ENCODE peak calls at places on chromosomes 13 and 19, in four cellular contexts. D is neural progenitor cell, J is thoracic aorta, L is kidney epithelial cell. N is an unnamed sample.

GRCh38 chr19:6464070-6464873 is at the start of gene CRB3:
- DNase-seq in L (no peak), D (peak; percentile 53), J (no peak), N (no peak)

GRCh38 chr13:112725346-112726017 is 35.6 kb downstream of the ATP11A start:
- DNase-seq in D (no peak), J (no peak), L (peak; percentile 50), N (no peak)

GRCh38 chr19:17348700-17349099 is 11.3 kb downstream of the GTPBP3 start:
- DNase-seq in L (peak; percentile 26), D (peak; percentile 65), J (peak; percentile 51), N (no peak)

GRCh38 chr19:40413291-40413994 is at the start of gene PRX:
- DNase-seq in J (no peak), L (no peak), D (peak; percentile 72), N (no peak)

GRCh38 chr13:113951246-113951999 is 22.5 kb downstream of the C13orf46 start:
- DNase-seq in L (no peak), D (peak; percentile 70), J (peak; percentile 57), N (peak; percentile 75)

GRCh38 chr19:2478756-2479555 is 3.0 kb downstream of the GADD45B start:
- DNase-seq in L (no peak), D (peak; percentile 47), J (peak; percentile 59), N (no peak)

GRCh38 chr13:22800726-22801401 is 379.9 kb upstream of the SGCG start:
- DNase-seq in D (no peak), J (no peak), L (no peak), N (no peak)

GRCh38 chr13:99496322-99497142 is 4.7 kb upstream of the TM9SF2 start:
- DNase-seq in J (peak; percentile 15), L (no peak), D (no peak), N (no peak)

GRCh38 chr13:24834902-24835510 is 71.0 kb downstream of the RNF17 start:
- DNase-seq in J (no peak), D (no peak), L (no peak), N (no peak)

GRCh38 chr19:5343848-5344247 is 3.2 kb upstream of the PTPRS start:
- DNase-seq in J (no peak), L (no peak), D (no peak), N (no peak)

GRCh38 chr13:39106216-39106995 is 68.2 kb downstream of the NHLRC3 start:
- DNase-seq in J (no peak), L (no peak), D (no peak), N (no peak)

GRCh38 chr19:49676136-49676689 is 858 bp upstream of the PRMT1 start:
- DNase-seq in L (peak; percentile 81), D (peak; percentile 96), J (no peak), N (peak; percentile 75)

GRCh38 chr13:97004096-97004876 is 10.0 kb upstream of the OXGR1 start:
- DNase-seq in D (no peak), J (no peak), L (no peak), N (no peak)

GRCh38 chr19:6229951-6230712 is 49.6 kb downstream of the MLLT1 start:
- DNase-seq in D (no peak), J (no peak), L (no peak), N (peak; percentile 33)

GRCh38 chr13:48576448-48576993 is 43.6 kb upstream of the RCBTB2 start:
- DNase-seq in D (no peak), L (no peak), J (no peak), N (no peak)

GRCh38 chr13:50357586-50358118 is 342.4 kb downstream of the KCNRG start:
- DNase-seq in D (no peak), L (peak; percentile 74), J (no peak), N (no peak)

GRCh38 chr19:40147693-40148347 is 43.4 kb upstream of the MAP3K10 start:
- DNase-seq in L (peak; percentile 10), D (no peak), J (no peak), N (peak; percentile 28)

GRCh38 chr19:45245334-45245787 is at the start of gene EXOC3L2:
- DNase-seq in D (no peak), J (no peak), L (no peak), N (no peak)

GRCh38 chr19:41325947-41326706 is 16.2 kb downstream of the CCDC97 start:
- DNase-seq in L (no peak), J (no peak), D (no peak), N (no peak)

GRCh38 chr19:33375156-33375744 is 1.7 kb downstream of the CEBPG start:
- DNase-seq in D (no peak), L (no peak), J (no peak), N (no peak)

GRCh38 chr19:2813235-2814160 is 6.2 kb upstream of the ZNF554 start:
- DNase-seq in L (no peak), D (no peak), J (no peak), N (no peak)

GRCh38 chr19:6066661-6067646 is 43.3 kb downstream of the RFX2 start:
- DNase-seq in D (peak; percentile 98), L (peak; percentile 96), J (peak; percentile 96), N (peak; percentile 85)

GRCh38 chr13:71320452-71320851 is 546.6 kb downstream of the DACH1 start:
- DNase-seq in L (no peak), J (no peak), D (peak; percentile 34), N (no peak)

GRCh38 chr13:36814465-36814864 is 4.6 kb upstream of the RFXAP start:
- DNase-seq in J (no peak), D (no peak), L (no peak), N (no peak)

GRCh38 chr13:92745233-92745632 is 481.4 kb upstream of the GPC6 start:
- DNase-seq in J (no peak), D (no peak), L (no peak), N (no peak)

GRCh38 chr19:1648926-1649541 is 3.4 kb downstream of the TCF3 start:
- DNase-seq in L (no peak), J (no peak), D (no peak), N (no peak)

GRCh38 chr13:23432589-23432988 is 913 bp downstream of the SACS start:
- DNase-seq in L (no peak), D (peak; percentile 41), J (no peak), N (no peak)

GRCh38 chr13:60591348-60591747 is 194.3 kb downstream of the TDRD3 start:
- DNase-seq in D (no peak), J (no peak), L (no peak), N (no peak)

GRCh38 chr13:93224545-93224944 is 2.1 kb upstream of the GPC6 start:
- DNase-seq in D (peak; percentile 67), J (no peak), L (no peak), N (no peak)

GRCh38 chr13:49302817-49303216 is 55.1 kb downstream of the CDADC1 start:
- DNase-seq in J (no peak), L (no peak), D (no peak), N (no peak)

GRCh38 chr13:93309886-93310520 is 83.4 kb downstream of the GPC6 start:
- DNase-seq in D (peak; percentile 29), L (peak; percentile 75), J (no peak), N (no peak)

DNA sequence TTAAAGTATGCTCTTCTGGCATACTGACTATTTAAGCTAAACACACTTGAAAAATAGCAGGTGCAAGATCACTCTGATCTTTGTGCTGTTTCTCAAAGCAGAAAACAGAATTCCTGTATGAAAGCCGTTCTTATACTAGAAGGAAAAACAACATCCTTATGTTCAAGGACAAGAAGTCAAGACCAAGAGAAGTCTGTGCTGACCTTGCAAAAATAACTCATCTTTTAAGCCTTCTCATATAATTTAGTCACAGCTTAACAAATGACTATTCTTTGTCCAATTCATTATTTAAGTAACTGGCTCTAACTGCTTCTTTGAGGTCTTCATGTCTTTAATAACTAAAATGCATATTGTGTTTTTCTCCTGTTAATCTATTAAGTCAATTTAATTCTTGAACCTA is 2750.2 kb upstream of the PCDH20 start:
- DNase-seq in L (no peak), D (no peak), J (no peak), N (no peak)
- TF ChIP-seq CTCF in L (no peak), D (no peak), J (no peak), N (no peak)

GRCh38 chr19:47427241-47428176 is 8.2 kb upstream of the MEIS3 start:
- DNase-seq in J (no peak), L (no peak), D (peak; percentile 87), N (peak; percentile 65)
- H3K4me3 ChIP-seq in J (no peak overlapping the region), L (no peak overlapping the region), D (peak overlapping the region; percentile 42), N (peak overlapping the region; percentile 10)

DNA sequence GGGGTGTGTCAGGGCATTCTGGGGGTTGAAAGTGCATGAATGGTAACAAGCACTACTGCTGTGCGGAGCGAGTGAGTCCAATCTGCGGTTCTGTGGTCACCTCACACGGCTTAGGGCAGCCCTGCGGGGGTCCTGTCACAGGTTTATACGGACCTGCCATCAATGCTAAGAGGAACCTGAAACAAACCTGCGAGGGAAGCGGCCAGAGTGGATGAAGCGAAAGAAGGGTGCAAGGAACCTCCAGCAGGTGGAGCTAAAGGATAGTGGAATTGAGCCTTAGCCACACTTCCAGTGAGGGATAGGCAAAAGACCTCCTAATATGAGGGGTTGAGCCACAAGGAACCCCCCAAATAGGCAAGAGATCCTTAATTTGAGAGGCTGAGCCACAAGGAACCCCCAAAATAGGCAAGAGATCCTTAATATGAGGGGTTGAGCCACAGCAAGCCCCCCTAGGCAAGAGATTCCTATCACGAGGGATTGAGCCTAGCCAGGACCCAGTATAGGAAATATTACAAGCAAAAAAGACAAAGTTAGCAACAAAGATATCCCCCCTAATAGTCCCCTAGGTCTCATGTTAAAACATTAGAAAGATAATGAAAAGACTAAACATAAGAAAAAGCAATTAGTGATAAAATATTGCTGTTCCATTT is 6.3 kb upstream of the ZNF69 start:
- DNase-seq in L (no peak), J (no peak), D (peak; percentile 85), N (peak; percentile 49)
- TF ChIP-seq CTCF in L (peak; percentile 66), J (peak; percentile 41), D (peak; percentile 85), N (peak; percentile 67)

DNA sequence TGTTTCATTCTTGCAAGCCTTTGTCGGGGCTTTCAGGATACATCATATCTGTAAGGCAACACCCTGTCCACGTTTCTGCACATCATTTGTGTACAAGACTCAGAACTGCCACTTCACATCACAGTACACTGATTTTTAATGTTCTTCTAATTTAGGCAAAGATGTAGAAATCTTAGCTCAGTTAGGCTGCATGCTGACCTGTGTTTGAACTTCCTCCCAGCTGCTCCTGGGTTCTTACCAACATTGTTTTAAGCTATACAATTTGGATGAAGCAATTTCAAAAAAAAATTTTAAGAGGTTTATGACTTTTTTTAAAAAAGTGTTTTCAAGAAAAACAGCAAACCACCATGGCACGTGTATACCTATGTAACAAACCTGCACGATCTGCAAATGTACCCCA is 1047.9 kb upstream of the SLC10A2 start:
- DNase-seq in D (no peak), L (no peak), J (no peak), N (no peak)
- H3K4me3 ChIP-seq in D (no peak overlapping the region), L (no peak overlapping the region), J (no peak overlapping the region), N (no peak overlapping the region)

GRCh38 chr13:30676672-30677071 is 58.7 kb upstream of the ALOX5AP start:
- DNase-seq in J (no peak), D (no peak), L (no peak), N (no peak)
- TF ChIP-seq CTCF in J (peak; percentile 15), D (peak; percentile 31), L (peak; percentile 39), N (no peak)

GRCh38 chr19:50725932-50726230 is 2.7 kb downstream of the CLEC11A start:
- DNase-seq in J (no peak), L (no peak), D (no peak), N (no peak)
- H3K4me3 ChIP-seq in J (peak overlapping the region; percentile 65), L (peak overlapping the region; percentile 82), D (peak overlapping the region; percentile 50), N (peak overlapping the region; percentile 82)

GRCh38 chr13:27177852-27178251 is 6.2 kb upstream of the USP12 start:
- DNase-seq in J (no peak), D (peak; percentile 23), L (no peak), N (no peak)
- TF ChIP-seq CTCF in J (no peak), D (peak; percentile 41), L (peak; percentile 10), N (no peak)